ENCODE peak calls at places on chromosomes 13 and 19, in four cellular contexts. One of them, this sample, is unnamed.

GRCh38 chr13:112931028-112931934 is 37.7 kb upstream of the MCF2L start:
- DNase-seq in K562: peak
- DNase-seq in HepG2: peak
- DNase-seq in GM12878: no peak
- DNase-seq in this sample: peak

GRCh38 chr19:52231154-52231565 is 38.2 kb upstream of the ZNF766 start:
- DNase-seq in GM12878: no peak
- DNase-seq in HepG2: no peak
- DNase-seq in K562: no peak
- DNase-seq in this sample: no peak

GRCh38 chr13:94967183-94968039 is 255.1 kb upstream of the SOX21 start:
- DNase-seq in GM12878: no peak
- DNase-seq in K562: no peak
- DNase-seq in HepG2: no peak
- DNase-seq in this sample: peak

GRCh38 chr19:42401365-42402303 is 11.5 kb upstream of the CNFN start:
- DNase-seq in K562: peak
- DNase-seq in HepG2: peak
- DNase-seq in GM12878: no peak
- DNase-seq in this sample: peak

GRCh38 chr19:17405250-17406038 is at the start of gene BST2:
- DNase-seq in GM12878: peak
- DNase-seq in HepG2: peak
- DNase-seq in K562: peak
- DNase-seq in this sample: no peak

GRCh38 chr13:80262051-80262695 is 78.8 kb downstream of the SPRY2 start:
- DNase-seq in GM12878: no peak
- DNase-seq in HepG2: no peak
- DNase-seq in K562: no peak
- DNase-seq in this sample: no peak

GRCh38 chr13:24217601-24218281 is 57.2 kb downstream of the SPATA13 start:
- DNase-seq in K562: no peak
- DNase-seq in HepG2: peak
- DNase-seq in GM12878: no peak
- DNase-seq in this sample: no peak

GRCh38 chr19:5934779-5935472 is 20.9 kb downstream of the CAPS start:
- DNase-seq in GM12878: no peak
- DNase-seq in HepG2: no peak
- DNase-seq in K562: no peak
- DNase-seq in this sample: no peak

GRCh38 chr13:110524484-110525254 is 36.9 kb downstream of the RAB20 start:
- DNase-seq in HepG2: no peak
- DNase-seq in K562: no peak
- DNase-seq in GM12878: no peak
- DNase-seq in this sample: no peak

GRCh38 chr13:98416408-98416807 is 160.5 kb downstream of the STK24 start:
- DNase-seq in HepG2: no peak
- DNase-seq in GM12878: no peak
- DNase-seq in K562: no peak
- DNase-seq in this sample: no peak

GRCh38 chr19:28425431-28425931 is 787.5 kb downstream of the UQCRFS1 start:
- DNase-seq in HepG2: no peak
- DNase-seq in GM12878: no peak
- DNase-seq in K562: no peak
- DNase-seq in this sample: no peak

GRCh38 chr19:41870401-41870873 is 6.6 kb upstream of the CD79A start:
- DNase-seq in GM12878: no peak
- DNase-seq in HepG2: no peak
- DNase-seq in K562: no peak
- DNase-seq in this sample: no peak

GRCh38 chr13:26721251-26721939 is 39.2 kb downstream of the GPR12 start:
- DNase-seq in HepG2: no peak
- DNase-seq in K562: no peak
- DNase-seq in GM12878: no peak
- DNase-seq in this sample: no peak

GRCh38 chr13:112765734-112766133 is 75.9 kb downstream of the ATP11A start:
- DNase-seq in HepG2: no peak
- DNase-seq in K562: peak
- DNase-seq in GM12878: no peak
- DNase-seq in this sample: no peak

GRCh38 chr13:113369189-113369588 is 5.3 kb upstream of the GRTP1 start:
- DNase-seq in GM12878: no peak
- DNase-seq in K562: no peak
- DNase-seq in HepG2: no peak
- DNase-seq in this sample: no peak

GRCh38 chr19:10499550-10500246 is 3.5 kb downstream of the KEAP1 start:
- DNase-seq in GM12878: no peak
- DNase-seq in K562: no peak
- DNase-seq in HepG2: no peak
- DNase-seq in this sample: peak

GRCh38 chr13:41236369-41236768 is 27.0 kb downstream of the MTRF1 start:
- DNase-seq in GM12878: no peak
- DNase-seq in HepG2: no peak
- DNase-seq in K562: no peak
- DNase-seq in this sample: no peak

GRCh38 chr13:41361501-41361900 is 50.4 kb downstream of the NAA16 start:
- DNase-seq in K562: no peak
- DNase-seq in GM12878: no peak
- DNase-seq in HepG2: no peak
- DNase-seq in this sample: no peak

GRCh38 chr13:25981060-25981459 is 70.8 kb downstream of the SHISA2 start:
- DNase-seq in GM12878: no peak
- DNase-seq in K562: no peak
- DNase-seq in HepG2: no peak
- DNase-seq in this sample: no peak

GRCh38 chr19:42762782-42763181 is 2.7 kb downstream of the PSG8 start:
- DNase-seq in K562: no peak
- DNase-seq in GM12878: no peak
- DNase-seq in HepG2: no peak
- DNase-seq in this sample: no peak

GRCh38 chr13:108961542-108962125 is 332.2 kb downstream of the MYO16 start:
- DNase-seq in HepG2: peak
- DNase-seq in K562: peak
- DNase-seq in GM12878: peak
- DNase-seq in this sample: no peak

GRCh38 chr13:48653074-48654054 is at the start of gene CYSLTR2:
- DNase-seq in K562: no peak
- DNase-seq in HepG2: no peak
- DNase-seq in GM12878: peak
- DNase-seq in this sample: no peak

GRCh38 chr19:35712910-35713845 is 4.6 kb upstream of the KMT2B start:
- DNase-seq in K562: no peak
- DNase-seq in GM12878: peak
- DNase-seq in HepG2: no peak
- DNase-seq in this sample: peak

GRCh38 chr13:65917731-65918130 is 1312.4 kb downstream of the PCDH9 start:
- DNase-seq in GM12878: no peak
- DNase-seq in HepG2: no peak
- DNase-seq in K562: no peak
- DNase-seq in this sample: no peak

GRCh38 chr13:104525467-104525866 is 1459.2 kb upstream of the SLC10A2 start:
- DNase-seq in K562: no peak
- DNase-seq in GM12878: no peak
- DNase-seq in HepG2: no peak
- DNase-seq in this sample: no peak
- TF ChIP-seq CREM in K562: no peak
- TF ChIP-seq CREM in GM12878: no peak
- TF ChIP-seq CREM in HepG2: no peak
- TF ChIP-seq CREM in this sample: no peak

GRCh38 chr19:33720691-33721682 is 75.7 kb upstream of the KCTD15 start:
- DNase-seq in HepG2: peak
- DNase-seq in GM12878: no peak
- DNase-seq in K562: peak
- DNase-seq in this sample: no peak
- TF ChIP-seq ESRRA in HepG2: no peak
- TF ChIP-seq ESRRA in GM12878: no peak
- TF ChIP-seq ESRRA in K562: no peak
- TF ChIP-seq ESRRA in this sample: no peak

GRCh38 chr13:90443268-90443667 is 904.2 kb upstream of the MIR17HG start:
- DNase-seq in HepG2: no peak
- DNase-seq in GM12878: no peak
- DNase-seq in K562: no peak
- DNase-seq in this sample: no peak
- TF ChIP-seq CREM in HepG2: no peak
- TF ChIP-seq CREM in GM12878: no peak
- TF ChIP-seq CREM in K562: no peak
- TF ChIP-seq CREM in this sample: no peak

GRCh38 chr13:44220948-44221347 is 152.7 kb upstream of the SERP2 start:
- DNase-seq in HepG2: no peak
- DNase-seq in K562: no peak
- DNase-seq in GM12878: no peak
- DNase-seq in this sample: no peak

GRCh38 chr13:44223785-44224432 is 149.7 kb upstream of the SERP2 start:
- DNase-seq in HepG2: no peak
- DNase-seq in K562: no peak
- DNase-seq in GM12878: no peak
- DNase-seq in this sample: no peak

GRCh38 chr13:44221657-44222056 is 152.0 kb upstream of the SERP2 start:
- DNase-seq in K562: no peak
- DNase-seq in HepG2: no peak
- DNase-seq in GM12878: no peak
- DNase-seq in this sample: no peak

GRCh38 chr13:44219808-44220544 is 153.6 kb upstream of the SERP2 start:
- DNase-seq in K562: no peak
- DNase-seq in GM12878: no peak
- DNase-seq in HepG2: no peak
- DNase-seq in this sample: no peak

GRCh38 chr13:44224433-44225149 is 149.0 kb upstream of the SERP2 start:
- DNase-seq in K562: no peak
- DNase-seq in HepG2: no peak
- DNase-seq in GM12878: no peak
- DNase-seq in this sample: no peak
- TF ChIP-seq ESRRA in K562: no peak
- TF ChIP-seq ESRRA in HepG2: no peak
- TF ChIP-seq ESRRA in GM12878: no peak
- TF ChIP-seq ESRRA in this sample: no peak

GRCh38 chr13:44906230-44906629 is 83.0 kb downstream of the NUFIP1 start:
- DNase-seq in GM12878: no peak
- DNase-seq in HepG2: no peak
- DNase-seq in K562: no peak
- DNase-seq in this sample: no peak
- TF ChIP-seq CREM in GM12878: no peak
- TF ChIP-seq CREM in HepG2: no peak
- TF ChIP-seq CREM in K562: no peak
- TF ChIP-seq CREM in this sample: no peak

GRCh38 chr13:28494861-28495585 is at the start of gene FLT1:
- DNase-seq in K562: peak
- DNase-seq in HepG2: no peak
- DNase-seq in GM12878: no peak
- DNase-seq in this sample: peak

GRCh38 chr13:28495586-28496564 is 947 bp upstream of the FLT1 start:
- DNase-seq in K562: no peak
- DNase-seq in GM12878: no peak
- DNase-seq in HepG2: no peak
- DNase-seq in this sample: no peak

GRCh38 chr13:28498481-28499115 is 3.7 kb upstream of the FLT1 start:
- DNase-seq in GM12878: no peak
- DNase-seq in K562: no peak
- DNase-seq in HepG2: no peak
- DNase-seq in this sample: no peak

GRCh38 chr13:28499579-28499978 is 4.7 kb upstream of the FLT1 start:
- DNase-seq in GM12878: no peak
- DNase-seq in HepG2: no peak
- DNase-seq in K562: no peak
- DNase-seq in this sample: no peak

DNA sequence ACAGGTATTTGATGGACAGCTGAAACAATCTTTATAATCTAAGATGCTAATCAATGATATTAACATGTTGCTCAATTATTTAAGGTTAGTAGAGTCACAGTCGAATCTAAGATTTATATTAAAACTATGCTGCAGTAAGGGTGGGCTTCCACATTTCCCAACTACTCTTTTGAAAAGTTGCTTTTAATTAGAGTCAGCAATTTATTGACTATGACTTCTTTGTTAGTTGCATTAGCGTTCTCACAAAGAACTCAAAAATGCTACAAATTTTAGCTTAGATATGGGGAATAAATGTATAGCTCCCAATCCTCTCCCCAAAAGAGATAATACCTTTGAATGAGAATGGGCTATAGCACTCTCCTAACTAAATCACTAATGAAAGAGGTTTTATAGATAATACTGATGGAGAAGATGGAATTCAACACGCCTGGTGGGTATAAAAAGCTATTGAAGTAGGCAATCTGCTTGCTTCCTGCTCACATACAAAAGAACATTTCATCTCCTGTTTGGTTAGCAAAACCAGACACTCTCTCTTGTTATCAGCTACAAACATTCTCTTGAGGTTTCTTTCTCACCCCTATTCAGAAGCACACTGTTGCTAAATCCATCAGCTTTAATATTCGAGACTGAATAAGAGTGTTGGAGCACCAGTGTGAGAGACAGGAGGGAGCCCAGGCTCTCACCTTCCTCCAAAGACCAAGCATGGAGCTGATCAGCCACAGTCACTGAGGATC is 2.4 kb upstream of the FLT1 start:
- DNase-seq in GM12878: no peak
- DNase-seq in K562: no peak
- DNase-seq in HepG2: no peak
- DNase-seq in this sample: no peak
- TF ChIP-seq ESRRA in GM12878: no peak
- TF ChIP-seq ESRRA in K562: no peak
- TF ChIP-seq ESRRA in HepG2: no peak
- TF ChIP-seq ESRRA in this sample: no peak

GRCh38 chr13:50127017-50127725 is 111.9 kb downstream of the KCNRG start:
- DNase-seq in GM12878: no peak
- DNase-seq in K562: no peak
- DNase-seq in HepG2: no peak
- DNase-seq in this sample: peak
- TF ChIP-seq CREM in GM12878: no peak
- TF ChIP-seq CREM in K562: no peak
- TF ChIP-seq CREM in HepG2: no peak
- TF ChIP-seq CREM in this sample: no peak

DNA sequence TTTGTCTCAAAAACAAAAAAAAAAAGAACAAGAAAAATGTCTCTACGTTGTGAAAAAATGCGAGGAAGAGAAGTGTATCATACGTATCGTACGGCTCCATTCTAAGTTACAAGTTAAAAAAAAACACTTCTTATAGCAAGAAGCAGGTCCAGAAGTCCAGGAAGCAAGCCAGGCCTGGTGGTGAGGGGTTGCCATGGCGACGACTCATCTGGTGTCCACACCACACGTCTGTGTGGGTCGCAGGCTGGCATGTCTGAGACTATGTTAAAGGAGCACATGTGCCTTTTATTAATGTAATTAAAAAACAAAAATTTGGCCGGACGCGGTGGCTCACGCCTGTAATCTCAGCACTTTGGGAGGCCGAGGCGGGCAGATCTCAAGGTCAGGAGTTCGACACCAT is 5.9 kb downstream of the MED16 start:
- DNase-seq in GM12878: no peak
- DNase-seq in K562: no peak
- DNase-seq in HepG2: peak
- DNase-seq in this sample: no peak
- TF ChIP-seq ESRRA in GM12878: no peak
- TF ChIP-seq ESRRA in K562: no peak
- TF ChIP-seq ESRRA in HepG2: no peak
- TF ChIP-seq ESRRA in this sample: no peak